ENCODE peak calls at places on chromosomes 12 and 14, in nine cellular contexts. Q is GM12878, F is uterus, P is heart left ventricle, R is suprapubic skin, E is Peyer's patch, G is prostate gland, L is breast epithelium, I is body of pancreas. K is an unnamed sample.

GRCh38 chr14:54050759-54051158 is 94.1 kb upstream of the BMP4 start:
- DNase-seq in F (no peak), R (no peak), P (no peak), Q (no peak), E (no peak), L (no peak), G (no peak), I (no peak), K (no peak)

GRCh38 chr14:77579065-77579464 is 37.4 kb downstream of the SPTLC2 start:
- DNase-seq in I (no peak), F (no peak), P (no peak), Q (no peak), R (no peak), L (no peak), G (no peak), E (no peak), K (no peak)

GRCh38 chr12:48003226-48004038 is 844 bp downstream of the COL2A1 start:
- DNase-seq in G (no peak), E (peak; percentile 39), P (no peak), I (no peak), F (no peak), R (no peak), L (no peak), Q (no peak), K (no peak)

GRCh38 chr14:99189201-99189801 is 82.7 kb downstream of the BCL11B start:
- DNase-seq in E (no peak), Q (no peak), F (no peak), G (no peak), L (no peak), R (no peak), P (no peak), I (no peak), K (no peak)

GRCh38 chr14:51726166-51726899 is 74.6 kb downstream of the FRMD6 start:
- DNase-seq in P (no peak), I (no peak), Q (no peak), R (no peak), F (no peak), E (no peak), G (no peak), L (no peak), K (no peak)

GRCh38 chr12:116164976-116165425 is 112.5 kb downstream of the MED13L start:
- DNase-seq in P (no peak), F (no peak), I (no peak), L (no peak), G (no peak), R (no peak), Q (no peak), E (no peak), K (no peak)

GRCh38 chr14:91009501-91010152 is 50.8 kb downstream of the RPS6KA5 start:
- DNase-seq in I (no peak), P (no peak), G (no peak), F (no peak), L (no peak), R (no peak), Q (peak; percentile 85), E (no peak), K (no peak)

GRCh38 chr12:49543914-49544815 is 5.3 kb downstream of the KCNH3 start:
- DNase-seq in P (no peak), E (no peak), L (no peak), Q (no peak), F (no peak), R (no peak), G (no peak), I (no peak), K (no peak)

GRCh38 chr12:57487055-57487596 is 742 bp upstream of the MARS1 start:
- DNase-seq in R (no peak), Q (no peak), L (no peak), G (no peak), I (no peak), P (no peak), F (no peak), E (no peak), K (no peak)

GRCh38 chr14:78836777-78837176 is 666.6 kb downstream of the NRXN3 start:
- DNase-seq in L (no peak), I (peak; percentile 66), R (no peak), F (peak; percentile 32), P (no peak), E (peak; percentile 43), G (peak; percentile 22), Q (peak; percentile 17), K (peak; percentile 64)

DNA sequence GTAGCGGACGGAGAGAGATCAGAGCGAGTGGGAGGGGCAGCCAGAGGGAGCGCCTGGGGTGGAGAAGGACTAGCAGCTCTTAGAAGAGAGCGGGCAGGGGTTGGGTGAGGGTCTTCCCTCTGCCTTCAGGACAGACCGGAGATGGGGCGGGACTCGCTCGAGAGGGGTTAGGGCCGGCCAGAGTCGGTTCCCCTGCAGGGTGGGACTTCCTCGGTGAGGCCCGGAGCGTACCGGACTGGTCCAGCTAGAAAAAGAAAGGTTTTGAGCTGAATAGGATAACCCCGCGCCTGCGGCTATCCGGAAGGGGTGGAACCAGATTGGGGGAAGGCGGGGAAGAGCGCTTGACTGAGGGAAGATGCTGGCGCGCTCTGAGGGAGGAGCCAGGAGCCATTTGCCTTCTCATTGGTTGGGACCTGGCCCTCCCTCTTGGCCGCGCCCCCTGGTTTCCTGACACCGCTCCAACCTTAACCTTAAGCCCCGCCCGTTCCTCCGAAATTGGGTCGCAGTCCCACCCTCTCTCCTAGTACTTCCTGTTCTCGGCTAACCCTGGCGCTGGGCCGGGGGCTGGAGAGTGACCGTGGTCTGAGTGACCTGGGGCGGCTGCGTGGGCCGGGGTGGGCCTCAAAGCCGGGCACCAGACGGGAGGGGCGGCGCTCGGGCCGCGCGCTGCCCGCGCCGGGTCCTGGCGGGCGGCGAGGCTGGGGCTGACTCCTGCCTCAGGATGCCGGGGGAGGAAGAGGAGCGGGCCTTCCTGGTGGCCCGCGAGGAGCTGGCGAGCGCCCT is at the start of gene RNF31:
- DNase-seq in L (peak; percentile 98), I (peak; percentile 98), E (peak; percentile 99), Q (peak; percentile 92), F (peak; percentile 99), P (peak; percentile 99), R (peak; percentile 100), G (peak; percentile 98), K (peak; percentile 99)
- TF ChIP-seq POLR2A in L (no peak), I (peak; percentile 67), E (peak; percentile 54), Q (peak; percentile 28), F (peak; percentile 49), P (no peak), R (no peak), G (peak; percentile 42), K (peak; percentile 61)

DNA sequence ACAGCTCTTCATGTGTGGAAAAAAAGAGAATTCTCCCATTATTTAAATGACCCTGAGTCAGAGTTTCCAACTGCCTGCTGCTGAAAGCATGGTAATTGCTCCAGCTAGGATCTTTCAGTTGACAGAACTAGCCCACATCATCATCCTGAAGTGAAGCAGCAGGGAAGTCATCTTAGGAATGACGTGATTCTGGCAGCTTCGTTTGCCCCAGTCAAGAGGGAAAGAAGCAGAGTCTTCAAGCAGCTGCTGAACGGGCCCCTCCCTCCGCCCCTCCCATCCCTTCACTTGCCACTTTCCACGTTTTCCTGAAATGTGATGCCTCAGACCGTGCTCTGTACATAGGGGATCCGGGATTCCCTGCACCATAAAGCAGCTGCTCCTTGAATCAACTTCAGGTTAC is 455.0 kb upstream of the TMEM132C start:
- DNase-seq in G (no peak), Q (no peak), L (no peak), R (no peak), I (no peak), P (peak; percentile 59), F (peak; percentile 21), E (no peak), K (no peak)
- H3K27ac ChIP-seq in G (no peak overlapping the region), Q (no peak overlapping the region), L (no peak overlapping the region), R (no peak overlapping the region), I (no peak overlapping the region), P (no peak overlapping the region), F (no peak overlapping the region), E (no peak overlapping the region), K (no peak overlapping the region)

GRCh38 chr12:118330421-118331018 is 42.2 kb downstream of the TAOK3 start:
- DNase-seq in Q (no peak), L (no peak), G (no peak), E (no peak), P (no peak), I (no peak), R (no peak), F (no peak), K (no peak)
- TF ChIP-seq POLR2A in Q (no peak), L (no peak), G (no peak), E (no peak), P (no peak), I (no peak), R (no peak), F (no peak), K (no peak)

GRCh38 chr12:131137836-131138637 is 184.3 kb downstream of the ADGRD1 start:
- DNase-seq in F (peak; percentile 73), Q (no peak), L (no peak), I (peak; percentile 21), E (no peak), P (peak; percentile 34), G (no peak), R (no peak), K (no peak)
- H3K27ac ChIP-seq in F (no peak overlapping the region), Q (no peak overlapping the region), L (no peak overlapping the region), I (no peak overlapping the region), E (no peak overlapping the region), P (no peak overlapping the region), G (no peak overlapping the region), R (no peak overlapping the region), K (no peak overlapping the region)

DNA sequence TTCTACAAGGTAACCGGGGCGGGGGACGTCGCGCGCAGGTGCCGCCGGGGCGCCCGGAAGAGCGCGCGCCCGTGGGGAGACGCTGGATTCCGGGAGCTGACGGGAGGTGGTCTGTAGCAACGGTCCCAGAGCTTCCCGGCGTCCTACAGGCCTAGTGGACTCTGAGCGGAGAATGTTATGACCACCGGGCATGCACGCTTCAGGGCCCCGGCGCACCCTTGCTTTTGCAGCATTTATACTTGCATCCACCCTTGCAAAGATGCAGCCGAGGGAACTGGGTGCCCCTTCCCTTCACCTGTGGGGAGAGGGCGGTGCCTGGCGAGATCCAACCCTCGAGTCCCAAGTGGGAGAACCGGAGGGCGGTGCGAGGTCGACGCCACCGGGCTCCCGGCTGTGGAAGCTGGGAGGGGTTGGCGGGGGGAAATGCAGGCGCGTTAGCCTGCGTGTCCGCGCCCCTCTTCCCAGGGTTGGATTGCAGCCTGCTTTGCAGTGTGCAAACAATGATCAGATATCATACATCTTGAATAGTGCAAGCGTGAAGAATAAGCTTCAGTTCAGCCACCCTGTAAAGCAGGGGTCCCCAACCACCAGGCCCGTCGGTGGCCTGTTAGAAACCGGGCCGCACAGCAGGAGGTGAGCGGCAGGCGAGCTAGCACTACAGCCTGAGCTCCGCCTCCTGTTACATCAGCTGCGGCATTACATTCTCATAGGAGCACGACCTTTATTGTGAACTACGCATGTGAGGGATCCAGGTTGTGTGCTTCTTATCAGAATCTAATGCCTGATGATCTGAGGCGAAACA is 576 bp downstream of the ERP29 start:
- DNase-seq in I (peak; percentile 83), P (peak; percentile 52), F (peak; percentile 51), E (peak; percentile 87), R (peak; percentile 84), G (peak; percentile 42), Q (peak; percentile 32), L (peak; percentile 45), K (peak; percentile 78)
- TF ChIP-seq POLR2A in I (peak; percentile 43), P (no peak), F (no peak), E (peak; percentile 55), R (no peak), G (no peak), Q (peak; percentile 83), L (no peak), K (peak; percentile 7)

GRCh38 chr12:104846056-104846762 is 111.9 kb downstream of the SLC41A2 start:
- DNase-seq in G (no peak), F (no peak), I (no peak), E (no peak), R (no peak), P (no peak), L (no peak), Q (no peak), K (no peak)
- H3K27ac ChIP-seq in G (no peak overlapping the region), F (no peak overlapping the region), I (no peak overlapping the region), E (no peak overlapping the region), R (no peak overlapping the region), P (no peak overlapping the region), L (no peak overlapping the region), Q (no peak overlapping the region), K (no peak overlapping the region)

GRCh38 chr14:102751088-102751487 is 26.2 kb upstream of the TRAF3 start:
- DNase-seq in P (no peak), Q (no peak), I (no peak), L (no peak), R (no peak), F (no peak), G (no peak), E (no peak), K (no peak)
- TF ChIP-seq POLR2A in P (no peak), Q (no peak), I (no peak), L (no peak), R (no peak), F (no peak), G (no peak), E (no peak), K (no peak)

K was measured in transverse colon.